ENCODE peak calls at places on chromosomes 1 and 21, in five cellular contexts. Q, O, I, Z and F are unnamed samples.

GRCh38 chr1:210233495-210234253 is 1.1 kb downstream of the SERTAD4 start:
- DNase-seq in Q (peak; percentile 84), O (peak; percentile 61), I (peak; percentile 83), Z (no peak), F (peak; percentile 44)

GRCh38 chr1:66207484-66207883 is 326.5 kb upstream of the SGIP1 start:
- DNase-seq in Q (no peak), O (no peak), I (no peak), Z (no peak), F (no peak)

GRCh38 chr1:25688390-25689119 is 72.0 kb downstream of the MAN1C1 start:
- DNase-seq in Q (no peak), O (no peak), I (no peak), Z (no peak), F (no peak)

GRCh38 chr1:195740862-195741261 is 867.4 kb downstream of the KCNT2 start:
- DNase-seq in Q (no peak), O (no peak), I (no peak), Z (no peak), F (no peak)

GRCh38 chr1:2472561-2473166 is 3.4 kb upstream of the PLCH2 start:
- DNase-seq in Q (no peak), O (no peak), I (peak; percentile 63), Z (no peak), F (no peak)

GRCh38 chr1:69524010-69524409 is 43.7 kb upstream of the LRRC7 start:
- DNase-seq in Q (no peak), O (no peak), I (no peak), Z (no peak), F (no peak)

GRCh38 chr21:43687566-43688395 is 28.4 kb downstream of the RRP1B start:
- DNase-seq in Q (no peak), O (no peak), I (peak; percentile 40), Z (no peak), F (no peak)

GRCh38 chr1:29646161-29646775 is 409.9 kb downstream of the PTPRU start:
- DNase-seq in Q (no peak), O (no peak), I (no peak), Z (no peak), F (no peak)

GRCh38 chr1:218479436-218480115 is 134.4 kb downstream of the TGFB2 start:
- DNase-seq in Q (no peak), O (no peak), I (no peak), Z (no peak), F (no peak)

GRCh38 chr1:156772728-156773497 is 5.6 kb downstream of the PRCC start:
- DNase-seq in Q (peak; percentile 72), O (no peak), I (no peak), Z (no peak), F (no peak)

GRCh38 chr21:32411366-32412161 is 942 bp upstream of the EVA1C start:
- DNase-seq in Q (peak; percentile 98), O (no peak), I (peak; percentile 71), Z (peak; percentile 68), F (peak; percentile 96)

GRCh38 chr1:115642168-115643072 is 650 bp downstream of the VANGL1 start:
- DNase-seq in Q (peak; percentile 73), O (peak; percentile 52), I (peak; percentile 77), Z (no peak), F (peak; percentile 37)

GRCh38 chr1:71770121-71770520 is 512.2 kb downstream of the NEGR1 start:
- DNase-seq in Q (no peak), O (no peak), I (no peak), Z (no peak), F (no peak)

GRCh38 chr1:75797273-75797588 is 549 bp downstream of the MSH4 start:
- DNase-seq in Q (no peak), O (no peak), I (no peak), Z (no peak), F (no peak)

GRCh38 chr1:74767490-74767889 is 34.5 kb downstream of the TYW3 start:
- DNase-seq in Q (no peak), O (no peak), I (peak; percentile 21), Z (no peak), F (no peak)

GRCh38 chr1:206829875-206830274 is 35.5 kb upstream of the IL20 start:
- DNase-seq in Q (no peak), O (no peak), I (no peak), Z (no peak), F (no peak)

GRCh38 chr1:154320882-154321608 is at the start of gene AQP10:
- DNase-seq in Q (no peak), O (no peak), I (no peak), Z (no peak), F (no peak)

GRCh38 chr1:233367057-233367759 is 39.7 kb downstream of the MAP3K21 start:
- DNase-seq in Q (no peak), O (no peak), I (peak; percentile 44), Z (no peak), F (no peak)

GRCh38 chr1:111992396-111992985 is 3.0 kb upstream of the KCND3 start:
- DNase-seq in Q (no peak), O (no peak), I (no peak), Z (no peak), F (no peak)

GRCh38 chr1:163747855-163748254 is 426.1 kb downstream of the NUF2 start:
- DNase-seq in Q (no peak), O (no peak), I (peak; percentile 2), Z (no peak), F (no peak)

GRCh38 chr1:203555484-203556046 is 61.6 kb downstream of the OPTC start:
- DNase-seq in Q (no peak), O (no peak), I (peak; percentile 54), Z (no peak), F (no peak)

GRCh38 chr1:83026745-83027144 is 972.2 kb downstream of the TTLL7 start:
- DNase-seq in Q (no peak), O (no peak), I (no peak), Z (no peak), F (no peak)

GRCh38 chr1:84709175-84709574 is 18.9 kb upstream of the SSX2IP start:
- DNase-seq in Q (no peak), O (no peak), I (no peak), Z (no peak), F (no peak)

GRCh38 chr1:29164588-29164987 is 17.1 kb downstream of the SRSF4 start:
- DNase-seq in Q (no peak), O (no peak), I (no peak), Z (no peak), F (no peak)

GRCh38 chr1:234271243-234271606 is 102.0 kb upstream of the COA6 start:
- DNase-seq in Q (no peak), O (no peak), I (no peak), Z (no peak), F (no peak)

GRCh38 chr1:214640431-214641213 is 37.6 kb downstream of the CENPF start:
- DNase-seq in Q (no peak), O (no peak), I (no peak), Z (no peak), F (no peak)

GRCh38 chr1:165717918-165718515 is 19.7 kb upstream of the ALDH9A1 start:
- DNase-seq in Q (no peak), O (peak; percentile 57), I (peak; percentile 44), Z (no peak), F (no peak)

GRCh38 chr1:111618081-111618480 is 1.5 kb upstream of the RAP1A start:
- DNase-seq in Q (no peak), O (no peak), I (no peak), Z (no peak), F (no peak)

GRCh38 chr1:229893762-229894444 is 173.1 kb upstream of the GALNT2 start:
- DNase-seq in Q (no peak), O (no peak), I (no peak), Z (no peak), F (no peak)

GRCh38 chr21:40173833-40174232 is 306.6 kb downstream of the PCP4 start:
- DNase-seq in Q (no peak), O (no peak), I (peak; percentile 59), Z (no peak), F (no peak)

GRCh38 chr1:212976586-212976985 is 26.2 kb downstream of the VASH2 start:
- DNase-seq in Q (no peak), O (no peak), I (no peak), Z (no peak), F (no peak)

GRCh38 chr21:33300701-33301631 is 23.8 kb upstream of the IFNAR1 start:
- DNase-seq in Q (no peak), O (peak; percentile 30), I (no peak), Z (no peak), F (no peak)

GRCh38 chr1:147095691-147096090 is 76.6 kb downstream of the PRKAB2 start:
- DNase-seq in Q (no peak), O (no peak), I (no peak), Z (no peak), F (no peak)

GRCh38 chr1:53691326-53691725 is 47.6 kb downstream of the GLIS1 start:
- DNase-seq in Q (no peak), O (no peak), I (no peak), Z (no peak), F (no peak)

GRCh38 chr1:78263946-78264345 is 218.2 kb downstream of the GIPC2 start:
- DNase-seq in Q (no peak), O (no peak), I (no peak), Z (no peak), F (no peak)

GRCh38 chr1:232034547-232034946 is 408.0 kb downstream of the DISC1 start:
- DNase-seq in Q (no peak), O (no peak), I (no peak), Z (no peak), F (no peak)

GRCh38 chr1:160307455-160307854 is 22.5 kb upstream of the PEX19 start:
- DNase-seq in Q (no peak), O (no peak), I (peak; percentile 78), Z (no peak), F (no peak)

GRCh38 chr1:45930258-45931150 is 127.1 kb downstream of the MAST2 start:
- DNase-seq in Q (no peak), O (no peak), I (no peak), Z (no peak), F (no peak)